ENCODE peak calls at places on chromosomes 11 and 22, in ten cellular contexts. W is right lobe of liver, U is HL-60, M is lung, R is sigmoid colon, Q is fibroblast of mammary gland, L is fibroblast of lung, G is heart left ventricle, D is GM06990, A is endodermal cell. C is an unnamed sample.

GRCh38 chr11:76801736-76802135 is 18.6 kb downstream of the TSKU start:
- DNase-seq in Q (no peak), W (peak; percentile 36), D (no peak), U (no peak), M (no peak), G (no peak), R (no peak), L (peak; percentile 42), A (no peak), C (no peak)

GRCh38 chr22:37636186-37636948 is 3.1 kb upstream of the SH3BP1 start:
- DNase-seq in W (no peak), L (peak; percentile 93), A (no peak), G (no peak), R (no peak), M (no peak), D (peak; percentile 57), U (peak; percentile 81), Q (peak; percentile 92), C (peak; percentile 68)

GRCh38 chr11:12506502-12506921 is 129.1 kb downstream of the PARVA start:
- DNase-seq in L (peak; percentile 33), W (no peak), G (no peak), D (no peak), Q (peak; percentile 80), R (no peak), M (no peak), A (no peak), U (no peak), C (peak; percentile 24)

GRCh38 chr11:126341760-126342161 is 13.7 kb upstream of the ST3GAL4 start:
- DNase-seq in M (no peak), W (no peak), A (no peak), D (no peak), G (peak; percentile 16), R (no peak), Q (peak; percentile 71), U (no peak), L (peak; percentile 73), C (peak; percentile 72)

GRCh38 chr22:46371623-46372226 is 36.2 kb downstream of the TRMU start:
- DNase-seq in W (no peak), M (no peak), G (no peak), L (no peak), R (no peak), U (no peak), D (no peak), Q (no peak), A (no peak), C (no peak)

GRCh38 chr11:31706357-31706756 is 104.8 kb downstream of the PAX6 start:
- DNase-seq in M (no peak), U (no peak), D (no peak), W (no peak), R (no peak), G (no peak), L (no peak), Q (no peak), A (no peak), C (no peak)

GRCh38 chr22:29520851-29521250 is 32.7 kb downstream of the THOC5 start:
- DNase-seq in W (no peak), D (no peak), G (no peak), Q (peak; percentile 80), R (no peak), A (no peak), L (peak; percentile 21), M (no peak), U (no peak), C (peak; percentile 87)

GRCh38 chr11:45167283-45167682 is 20.8 kb downstream of the PRDM11 start:
- DNase-seq in L (no peak), U (no peak), W (no peak), G (no peak), A (no peak), Q (no peak), M (no peak), D (no peak), R (no peak), C (no peak)

GRCh38 chr22:39234157-39234793 is 10.5 kb downstream of the PDGFB start:
- DNase-seq in W (peak; percentile 62), A (peak; percentile 74), U (no peak), L (no peak), M (no peak), Q (no peak), G (peak; percentile 95), D (no peak), R (no peak), C (peak; percentile 79)

GRCh38 chr11:116864531-116864930 is 27.1 kb upstream of the APOA1 start:
- DNase-seq in Q (no peak), W (no peak), R (no peak), G (no peak), U (no peak), M (no peak), L (no peak), A (no peak), D (no peak), C (no peak)

GRCh38 chr11:128757235-128757711 is 63.4 kb downstream of the FLI1 start:
- DNase-seq in W (no peak), Q (peak; percentile 34), R (no peak), M (peak; percentile 50), L (peak; percentile 17), A (peak; percentile 80), D (peak; percentile 66), G (peak; percentile 52), U (peak; percentile 85), C (peak; percentile 71)

GRCh38 chr11:21056644-21057043 is 387.3 kb downstream of the NELL1 start:
- DNase-seq in W (no peak), L (no peak), G (no peak), A (no peak), M (no peak), Q (no peak), R (no peak), D (no peak), U (no peak), C (no peak)

GRCh38 chr22:20885017-20885556 is 26.3 kb downstream of the SNAP29 start:
- DNase-seq in A (no peak), Q (no peak), W (no peak), R (no peak), L (no peak), M (no peak), G (no peak), U (no peak), D (no peak), C (no peak)

GRCh38 chr11:111358038-111359001 is 20.8 kb downstream of the POU2AF1 start:
- DNase-seq in W (no peak), A (peak; percentile 43), M (peak; percentile 27), L (no peak), G (no peak), R (no peak), U (no peak), Q (no peak), D (no peak), C (no peak)

GRCh38 chr22:36589856-36590255 is 60.9 kb upstream of the EIF3D start:
- DNase-seq in A (peak; percentile 38), D (no peak), M (no peak), U (no peak), G (no peak), L (no peak), R (no peak), W (no peak), Q (no peak), C (no peak)

GRCh38 chr11:110261195-110262140 is 34.9 kb downstream of the RDX start:
- DNase-seq in U (no peak), L (peak; percentile 44), W (no peak), Q (no peak), D (no peak), R (no peak), M (no peak), G (no peak), A (no peak), C (peak; percentile 23)

GRCh38 chr11:130407978-130408377 is 20.4 kb downstream of the ADAMTS8 start:
- DNase-seq in L (peak; percentile 79), Q (peak; percentile 98), W (no peak), M (peak; percentile 39), U (no peak), A (no peak), D (no peak), G (peak; percentile 87), R (peak; percentile 95), C (peak; percentile 50)

GRCh38 chr11:27861706-27862430 is 161.6 kb upstream of the BDNF start:
- DNase-seq in G (no peak), M (no peak), R (no peak), L (peak; percentile 90), U (no peak), A (no peak), D (no peak), W (no peak), Q (peak; percentile 93), C (peak; percentile 84)

GRCh38 chr22:29751139-29751538 is 15.7 kb downstream of the ZMAT5 start:
- DNase-seq in M (no peak), W (no peak), U (peak; percentile 97), L (no peak), D (no peak), R (no peak), G (no peak), Q (no peak), A (no peak), C (peak; percentile 62)

GRCh38 chr11:40292636-40293585 is 1166.5 kb downstream of the LRRC4C start:
- DNase-seq in W (no peak), U (no peak), L (peak; percentile 45), A (no peak), D (no peak), M (no peak), G (no peak), R (peak; percentile 69), Q (no peak), C (peak; percentile 13)
- H3K4me3 ChIP-seq in W (peak overlapping the region; percentile 59), U (no peak overlapping the region), L (peak overlapping the region; percentile 61), A (peak overlapping the region; percentile 87), D (no peak overlapping the region), M (no peak overlapping the region), G (peak overlapping the region; percentile 22), R (peak overlapping the region; percentile 55), Q (peak overlapping the region; percentile 57), C (peak overlapping the region; percentile 69)

GRCh38 chr11:33978376-33978775 is 73.2 kb upstream of the CAPRIN1 start:
- DNase-seq in R (no peak), U (no peak), M (no peak), W (no peak), A (no peak), D (no peak), G (no peak), Q (no peak), L (no peak), C (no peak)
- H3K4me3 ChIP-seq in R (no peak overlapping the region), U (no peak overlapping the region), M (no peak overlapping the region), W (no peak overlapping the region), A (no peak overlapping the region), D (no peak overlapping the region), G (no peak overlapping the region), Q (no peak overlapping the region), L (no peak overlapping the region), C (no peak overlapping the region)

DNA sequence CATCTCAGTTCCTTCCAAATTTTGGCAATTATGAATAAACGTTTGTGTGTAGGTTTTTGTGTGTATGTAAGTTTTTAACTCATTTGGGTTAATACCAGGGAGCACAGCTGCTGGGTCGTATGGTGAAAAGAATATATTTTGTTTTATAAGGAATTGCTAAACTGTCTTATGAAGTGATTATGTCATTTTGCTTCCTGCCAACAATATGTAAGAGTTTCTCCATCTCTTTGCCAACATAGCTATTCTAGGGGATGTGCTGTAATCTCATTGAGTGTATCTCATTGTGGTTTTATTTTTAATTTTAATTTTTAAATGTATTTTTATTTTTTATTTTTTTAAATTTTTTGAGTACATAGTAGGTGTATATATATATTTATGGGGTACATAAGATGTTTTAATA is 27.3 kb downstream of the BCL2L13 start:
- DNase-seq in M (no peak), D (no peak), A (no peak), U (no peak), Q (peak; percentile 37), R (no peak), L (peak; percentile 54), W (no peak), G (no peak), C (peak; percentile 57)
- H3K4me3 ChIP-seq in M (no peak overlapping the region), D (no peak overlapping the region), A (no peak overlapping the region), U (no peak overlapping the region), Q (no peak overlapping the region), R (no peak overlapping the region), L (no peak overlapping the region), W (no peak overlapping the region), G (no peak overlapping the region), C (no peak overlapping the region)

GRCh38 chr11:32890843-32891656 is 1.6 kb upstream of the QSER1 start:
- DNase-seq in W (no peak), A (peak; percentile 79), L (no peak), D (no peak), U (no peak), G (no peak), Q (no peak), M (no peak), R (no peak), C (no peak)
- H3K4me3 ChIP-seq in W (no peak overlapping the region), A (peak overlapping the region; percentile 87), L (no peak overlapping the region), D (no peak overlapping the region), U (no peak overlapping the region), G (no peak overlapping the region), Q (no peak overlapping the region), M (no peak overlapping the region), R (no peak overlapping the region), C (no peak overlapping the region)

C was measured in fibroblast of pulmonary artery.